ENCODE peak calls at places on chromosomes 1 and 21, in six cellular contexts. P, W, R, O, U and A are unnamed samples.

GRCh38 chr1:39490596-39491145 is 765 bp upstream of the BMP8A start:
- DNase-seq in W (peak; percentile 16), P (no peak), U (no peak), O (no peak), R (no peak), A (no peak)

GRCh38 chr21:44006656-44007055 is 5.5 kb upstream of the TRAPPC10 start:
- DNase-seq in R (no peak), W (no peak), O (no peak), P (no peak), U (no peak), A (no peak)

GRCh38 chr1:170986901-170987300 is 51.6 kb downstream of the MROH9 start:
- DNase-seq in R (no peak), P (no peak), O (no peak), U (no peak), W (no peak), A (no peak)

GRCh38 chr1:231226161-231226560 is 14.9 kb upstream of the GNPAT start:
- DNase-seq in W (no peak), R (no peak), O (no peak), U (no peak), P (no peak), A (no peak)

GRCh38 chr21:15543473-15543872 is 186.3 kb upstream of the USP25 start:
- DNase-seq in O (no peak), P (no peak), U (peak; percentile 48), W (no peak), R (no peak), A (no peak)

GRCh38 chr1:208166340-208167138 is 77.6 kb downstream of the PLXNA2 start:
- DNase-seq in W (no peak), U (peak; percentile 69), P (no peak), O (no peak), R (no peak), A (no peak)

GRCh38 chr1:162972768-162973167 is 96.4 kb upstream of the RGS4 start:
- DNase-seq in O (no peak), R (no peak), U (no peak), P (no peak), W (no peak), A (no peak)

GRCh38 chr1:152869808-152870419 is 8.2 kb upstream of the SMCP start:
- DNase-seq in U (peak; percentile 60), R (peak; percentile 40), O (peak; percentile 61), W (peak; percentile 76), P (no peak), A (peak; percentile 71)

GRCh38 chr1:243268284-243268653 is 12.4 kb downstream of the SDCCAG8 start:
- DNase-seq in O (peak; percentile 84), U (no peak), W (no peak), P (no peak), R (no peak), A (peak; percentile 92)

GRCh38 chr21:41659791-41660560 is 106.9 kb downstream of the RIPK4 start:
- DNase-seq in R (no peak), U (peak; percentile 29), O (no peak), W (no peak), P (no peak), A (no peak)

GRCh38 chr1:47696404-47696910 is 258.6 kb downstream of the FOXD2 start:
- DNase-seq in O (no peak), R (no peak), W (no peak), P (no peak), U (no peak), A (peak; percentile 10)

GRCh38 chr1:48048064-48048463 is 50.9 kb upstream of the TRABD2B start:
- DNase-seq in P (no peak), U (no peak), R (no peak), W (no peak), O (no peak), A (no peak)

GRCh38 chr1:42922687-42923366 is 35.8 kb downstream of the SLC2A1 start:
- DNase-seq in W (peak; percentile 88), O (peak; percentile 76), P (peak; percentile 53), U (peak; percentile 77), R (peak; percentile 69), A (peak; percentile 73)

GRCh38 chr1:53592521-53592982 is 133.4 kb downstream of the DMRTB1 start:
- DNase-seq in O (no peak), P (peak; percentile 27), W (no peak), U (no peak), R (no peak), A (no peak)

DNA sequence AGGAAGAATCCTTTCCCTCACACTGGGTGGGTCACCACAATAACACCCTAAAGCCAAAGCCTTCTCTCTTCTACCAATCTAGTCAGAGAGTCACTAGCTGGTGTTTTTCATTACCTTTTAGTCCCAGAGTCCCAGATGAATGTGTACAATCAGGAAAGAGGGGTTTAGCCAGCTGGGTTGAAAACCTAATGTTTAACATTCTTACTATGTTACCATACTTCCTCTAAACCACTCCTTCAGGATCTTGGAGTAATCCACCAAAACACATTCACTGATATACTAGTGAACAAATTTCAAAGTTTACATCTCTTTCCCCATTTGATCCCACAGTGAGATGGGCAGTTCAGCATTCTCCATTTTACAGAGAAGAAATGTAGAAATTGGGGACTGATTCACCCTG is 9.7 kb downstream of the LPAR3 start:
- DNase-seq in O (no peak), R (no peak), P (no peak), U (no peak), W (no peak), A (no peak)
- TF ChIP-seq MAX in O (no peak), R (no peak), P (no peak), U (no peak), W (no peak), A (no peak)

DNA sequence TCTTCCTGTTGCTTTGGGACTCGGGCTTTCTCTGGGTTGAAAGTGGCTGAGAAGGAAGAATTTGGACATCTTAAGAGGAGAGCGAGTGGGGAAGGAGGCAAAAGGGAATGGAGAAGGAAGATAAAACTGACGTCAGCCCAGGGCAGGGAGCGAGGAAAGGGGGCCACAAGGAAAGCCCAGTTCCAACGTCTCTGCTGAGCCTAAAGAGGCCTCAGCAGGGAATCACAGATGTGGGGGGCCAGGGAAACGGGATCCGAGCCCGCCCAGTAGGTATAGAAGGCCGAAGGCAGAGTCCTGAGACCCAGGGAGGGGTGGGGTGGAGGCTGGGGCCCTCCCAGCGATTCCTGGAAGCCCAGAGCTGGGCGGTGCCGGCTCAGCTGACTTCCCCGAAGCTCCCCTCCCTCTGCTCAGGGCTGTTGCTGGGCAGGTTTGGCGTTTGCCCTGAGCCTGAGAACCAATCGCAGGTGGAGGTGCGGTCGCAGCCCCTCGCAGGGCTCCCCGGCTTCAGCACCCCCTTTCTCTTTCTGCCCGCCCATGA is 12.7 kb downstream of the ADAMTSL4 start:
- DNase-seq in P (peak; percentile 80), R (no peak), U (peak; percentile 77), O (peak; percentile 73), W (peak; percentile 95), A (peak; percentile 92)
- TF ChIP-seq POLR2A in P (no peak), R (no peak), U (peak; percentile 46), O (peak; percentile 2), W (peak; percentile 48), A (peak; percentile 15)

DNA sequence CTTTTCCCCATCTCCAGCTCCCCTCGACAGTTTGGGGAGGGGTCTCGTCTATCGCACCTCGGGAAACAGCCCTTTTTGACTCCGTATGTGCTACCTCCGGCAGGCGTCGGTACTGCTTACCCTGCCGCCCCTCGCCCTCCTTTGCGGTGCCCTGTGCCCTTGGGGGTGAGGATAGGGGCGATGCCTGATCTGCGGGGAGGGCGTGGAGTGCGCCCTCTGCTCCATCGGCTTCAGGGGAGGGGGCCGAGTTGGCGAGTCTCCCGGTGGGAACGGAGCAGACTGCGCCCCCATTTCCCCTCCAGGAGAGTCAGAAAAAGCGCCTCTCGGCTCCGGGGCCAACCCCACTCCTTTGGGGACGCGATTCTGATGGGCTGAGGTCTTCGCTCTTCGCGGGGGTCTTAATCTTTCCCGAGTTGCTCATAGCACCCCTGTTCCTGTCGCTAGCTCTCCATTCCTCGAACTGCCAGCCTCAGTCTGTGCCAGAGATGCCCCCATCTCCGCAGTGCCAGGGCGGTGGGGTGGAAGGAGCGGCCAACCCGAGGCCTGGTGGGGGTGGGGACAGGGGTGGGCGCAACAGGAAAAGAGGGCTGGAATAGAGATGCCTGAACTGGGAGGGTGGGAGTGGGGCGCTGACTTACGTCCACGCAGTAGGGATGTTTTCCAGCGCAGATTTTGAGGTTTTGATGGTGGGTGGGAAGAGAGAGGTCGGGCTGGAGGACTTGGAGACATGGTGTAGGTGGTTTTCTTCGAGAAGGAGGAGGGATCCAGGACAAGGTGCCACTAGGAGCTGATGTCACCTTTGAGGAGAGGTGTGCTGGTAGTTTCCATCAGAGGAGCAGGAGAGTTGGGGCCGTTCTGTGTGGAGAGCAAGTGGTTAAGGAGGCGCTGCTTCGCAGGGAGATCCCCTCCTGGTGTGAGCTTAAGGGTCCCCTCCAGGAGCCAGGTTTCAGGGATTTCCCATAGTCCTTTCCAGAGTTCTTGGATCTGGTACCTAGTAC is 674 bp downstream of the PPFIA4 start:
- DNase-seq in P (no peak), U (no peak), R (no peak), O (no peak), W (no peak), A (no peak)
- TF ChIP-seq EZH2 in P (no peak), U (no peak), R (no peak), O (no peak), W (no peak), A (peak; percentile 68)

GRCh38 chr1:157085416-157085815 is 14.2 kb downstream of the ETV3L start:
- DNase-seq in W (no peak), P (no peak), U (no peak), O (no peak), R (no peak), A (no peak)
- TF ChIP-seq MAX in W (no peak), P (no peak), U (no peak), O (no peak), R (no peak), A (no peak)

GRCh38 chr1:224733021-224733911 is 117.1 kb downstream of the CNIH3 start:
- DNase-seq in U (peak; percentile 9), W (peak; percentile 4), R (peak; percentile 89), O (no peak), P (no peak), A (no peak)
- TF ChIP-seq POLR2A in U (no peak), W (no peak), R (no peak), O (no peak), P (no peak), A (no peak)